ENCODE peak calls at places on chromosome 22, in five cellular contexts. Q is RWPE1, I is foreskin fibroblast, J is mesothelial cell of epicardium, U is cerebellar nuclear complex. V is an unnamed sample.

GRCh38 chr22:17035246-17035645 is 27.2 kb upstream of the GAB4 start:
- DNase-seq in Q (no peak), I (no peak), J (no peak), U (peak), V (no peak)

GRCh38 chr22:38712496-38713207 is 6.9 kb downstream of the GTPBP1 start:
- DNase-seq in Q (no peak), I (no peak), J (no peak), U (no peak), V (no peak)

GRCh38 chr22:32590556-32590955 is 115.9 kb downstream of the FBXO7 start:
- DNase-seq in Q (no peak), I (peak), J (no peak), U (no peak), V (peak)

GRCh38 chr22:38953577-38954413 is 3.6 kb upstream of the APOBEC3A start:
- DNase-seq in Q (peak), I (no peak), J (no peak), U (no peak), V (no peak)

GRCh38 chr22:49035818-49036457 is 791.7 kb downstream of the BRD1 start:
- DNase-seq in Q (no peak), I (no peak), J (no peak), U (no peak), V (no peak)

GRCh38 chr22:19037282-19038163 is 84.7 kb downstream of the DGCR2 start:
- DNase-seq in Q (no peak), I (no peak), J (no peak), U (no peak), V (no peak)

GRCh38 chr22:26737262-26737661 is 79.9 kb downstream of the MIAT start:
- DNase-seq in Q (no peak), I (no peak), J (no peak), U (no peak), V (no peak)

GRCh38 chr22:43835166-43835565 is 23.1 kb upstream of the EFCAB6 start:
- DNase-seq in Q (no peak), I (no peak), J (no peak), U (no peak), V (no peak)

GRCh38 chr22:41579997-41580355 is 9.7 kb downstream of the PMM1 start:
- DNase-seq in Q (no peak), I (no peak), J (no peak), U (no peak), V (no peak)

GRCh38 chr22:46735747-46736608 is 2.1 kb downstream of the CERK start:
- DNase-seq in Q (no peak), I (peak), J (peak), U (no peak), V (no peak)

GRCh38 chr22:50200333-50201190 is at the start of gene SELENOO:
- DNase-seq in Q (peak), I (peak), J (peak), U (peak), V (peak)

GRCh38 chr22:25666308-25666707 is 75.7 kb upstream of the MYO18B start:
- DNase-seq in Q (no peak), I (peak), J (no peak), U (no peak), V (no peak)

GRCh38 chr22:30810105-30810504 is 115.4 kb downstream of the OSBP2 start:
- DNase-seq in Q (no peak), I (no peak), J (no peak), U (no peak), V (no peak)

GRCh38 chr22:27749597-27750225 is 51.8 kb downstream of the MN1 start:
- DNase-seq in Q (no peak), I (peak), J (no peak), U (no peak), V (no peak)

GRCh38 chr22:50169774-50170341 is 673 bp upstream of the PANX2 start:
- DNase-seq in Q (no peak), I (peak), J (no peak), U (no peak), V (no peak)

GRCh38 chr22:36097880-36098279 is 62.7 kb downstream of the APOL3 start:
- DNase-seq in Q (no peak), I (no peak), J (no peak), U (no peak), V (no peak)

GRCh38 chr22:47293368-47294221 is 531.1 kb downstream of the TBC1D22A start:
- DNase-seq in Q (no peak), I (no peak), J (no peak), U (no peak), V (no peak)

GRCh38 chr22:42214625-42215415 is 55.6 kb downstream of the TCF20 start:
- DNase-seq in Q (no peak), I (no peak), J (no peak), U (no peak), V (no peak)